ENCODE peak calls at places on chromosome 20, in four cellular contexts. S, O, G and I are unnamed samples.

GRCh38 chr20:48153523-48153922 is 368.2 kb upstream of the SULF2 start:
- DNase-seq in G (no peak), S (no peak), O (no peak), I (no peak)

GRCh38 chr20:43749734-43750294 is 23.0 kb upstream of the GTSF1L start:
- DNase-seq in O (peak; percentile 85), G (peak; percentile 48), S (peak; percentile 44), I (peak; percentile 93)

GRCh38 chr20:4483961-4484360 is 237.7 kb upstream of the PRND start:
- DNase-seq in S (no peak), O (no peak), G (no peak), I (no peak)

GRCh38 chr20:20017852-20018245 is 687 bp downstream of the NAA20 start:
- DNase-seq in O (peak; percentile 8), G (peak; percentile 40), S (peak; percentile 18), I (no peak)

GRCh38 chr20:3857405-3857804 is 10.8 kb downstream of the MAVS start:
- DNase-seq in O (no peak), S (no peak), G (no peak), I (no peak)

GRCh38 chr20:19022791-19023448 is 189.5 kb upstream of the SLC24A3 start:
- DNase-seq in O (no peak), G (no peak), S (no peak), I (no peak)

GRCh38 chr20:399182-399707 is 8.9 kb upstream of the RBCK1 start:
- DNase-seq in S (no peak), G (no peak), O (no peak), I (no peak)

GRCh38 chr20:11492846-11493245 is 424.8 kb upstream of the BTBD3 start:
- DNase-seq in G (no peak), S (no peak), O (no peak), I (no peak)

GRCh38 chr20:53841741-53842140 is 228.7 kb downstream of the BCAS1 start:
- DNase-seq in G (no peak), O (no peak), S (no peak), I (no peak)

GRCh38 chr20:63102720-63103375 is 96.1 kb upstream of the BHLHE23 start:
- DNase-seq in G (no peak), S (peak; percentile 67), O (no peak), I (peak; percentile 40)

GRCh38 chr20:35947489-35947888 is 6.8 kb downstream of the SCAND1 start:
- DNase-seq in O (peak; percentile 20), G (peak; percentile 69), S (peak; percentile 68), I (peak; percentile 67)

GRCh38 chr20:56924316-56924975 is 295.3 kb downstream of the TFAP2C start:
- DNase-seq in G (no peak), S (no peak), O (no peak), I (no peak)

GRCh38 chr20:434221-434620 is 26.1 kb downstream of the RBCK1 start:
- DNase-seq in G (no peak), O (no peak), S (no peak), I (peak; percentile 70)

GRCh38 chr20:10357061-10357708 is 76.8 kb downstream of the MKKS start:
- DNase-seq in S (peak; percentile 30), G (no peak), O (no peak), I (no peak)

GRCh38 chr20:62918830-62919229 is 7.5 kb downstream of the DIDO1 start:
- DNase-seq in S (no peak), G (no peak), O (no peak), I (peak; percentile 9)

GRCh38 chr20:4850960-4851359 is 129.3 kb downstream of the PRND start:
- DNase-seq in G (no peak), S (no peak), O (no peak), I (no peak)

GRCh38 chr20:43189614-43190331 is at the start of gene PTPRT:
- DNase-seq in O (no peak), G (no peak), S (no peak), I (peak; percentile 41)

GRCh38 chr20:60057866-60058807 is 99.9 kb downstream of the CDH26 start:
- DNase-seq in O (peak; percentile 12), S (no peak), G (no peak), I (peak; percentile 34)

GRCh38 chr20:13430346-13431002 is 208.3 kb downstream of the TASP1 start:
- DNase-seq in G (peak; percentile 92), S (peak; percentile 35), O (no peak), I (no peak)

GRCh38 chr20:25271486-25272222 is 23.8 kb downstream of the PYGB start:
- DNase-seq in G (no peak), S (no peak), O (no peak), I (peak; percentile 2)

GRCh38 chr20:21520702-21521595 is 7.1 kb upstream of the NKX2-2 start:
- DNase-seq in O (no peak), S (no peak), G (no peak), I (peak; percentile 70)

GRCh38 chr20:25991756-25992130 is 295.1 kb upstream of the ZNF337 start:
- DNase-seq in O (no peak), S (no peak), G (no peak), I (no peak)

GRCh38 chr20:52619101-52619500 is 353.1 kb upstream of the TSHZ2 start:
- DNase-seq in G (no peak), S (no peak), O (no peak), I (no peak)

GRCh38 chr20:52621401-52621800 is 350.8 kb upstream of the TSHZ2 start:
- DNase-seq in G (no peak), O (no peak), S (no peak), I (no peak)

GRCh38 chr20:52622086-52622485 is 350.1 kb upstream of the TSHZ2 start:
- DNase-seq in O (no peak), S (no peak), G (no peak), I (no peak)

GRCh38 chr20:52619671-52620070 is 352.5 kb upstream of the TSHZ2 start:
- DNase-seq in G (no peak), S (no peak), O (no peak), I (no peak)

DNA sequence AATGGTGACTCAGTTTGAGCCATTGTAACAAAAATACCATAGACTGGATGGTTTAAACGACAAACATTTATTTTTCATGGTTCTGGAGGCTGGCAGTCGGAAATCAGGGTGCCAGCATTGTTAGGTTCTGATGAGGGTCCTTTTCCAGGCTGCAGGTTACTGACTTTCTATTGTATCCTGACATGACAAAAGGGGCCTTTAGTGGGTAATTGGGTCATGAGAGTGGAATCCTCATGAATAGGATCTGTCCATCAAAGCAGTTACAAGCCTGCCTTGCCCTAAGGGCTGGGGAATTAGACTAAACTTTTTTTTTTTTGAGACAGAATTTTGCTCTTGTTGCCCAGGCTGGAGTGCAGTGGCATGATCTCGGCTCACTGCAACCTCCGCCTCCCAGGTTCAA is 347.9 kb upstream of the TSHZ2 start:
- DNase-seq in S (no peak), G (no peak), O (no peak), I (no peak)
- TF ChIP-seq NR3C1 in S (no peak), G (no peak), O (no peak), I (no peak)

GRCh38 chr20:39291301-39291700 is 329.2 kb downstream of the DHX35 start:
- DNase-seq in O (no peak), S (no peak), G (no peak), I (no peak)
- TF ChIP-seq NR3C1 in O (no peak), S (no peak), G (no peak), I (no peak)

GRCh38 chr20:23680151-23680550 is 8.7 kb downstream of the CST4 start:
- DNase-seq in O (no peak), G (no peak), S (no peak), I (no peak)

GRCh38 chr20:23683807-23684206 is 5.0 kb downstream of the CST4 start:
- DNase-seq in O (no peak), S (no peak), G (no peak), I (no peak)

GRCh38 chr20:23684261-23684660 is 4.6 kb downstream of the CST4 start:
- DNase-seq in G (no peak), S (no peak), O (no peak), I (no peak)

GRCh38 chr20:23683281-23683680 is 5.6 kb downstream of the CST4 start:
- DNase-seq in O (no peak), S (no peak), G (no peak), I (no peak)

DNA sequence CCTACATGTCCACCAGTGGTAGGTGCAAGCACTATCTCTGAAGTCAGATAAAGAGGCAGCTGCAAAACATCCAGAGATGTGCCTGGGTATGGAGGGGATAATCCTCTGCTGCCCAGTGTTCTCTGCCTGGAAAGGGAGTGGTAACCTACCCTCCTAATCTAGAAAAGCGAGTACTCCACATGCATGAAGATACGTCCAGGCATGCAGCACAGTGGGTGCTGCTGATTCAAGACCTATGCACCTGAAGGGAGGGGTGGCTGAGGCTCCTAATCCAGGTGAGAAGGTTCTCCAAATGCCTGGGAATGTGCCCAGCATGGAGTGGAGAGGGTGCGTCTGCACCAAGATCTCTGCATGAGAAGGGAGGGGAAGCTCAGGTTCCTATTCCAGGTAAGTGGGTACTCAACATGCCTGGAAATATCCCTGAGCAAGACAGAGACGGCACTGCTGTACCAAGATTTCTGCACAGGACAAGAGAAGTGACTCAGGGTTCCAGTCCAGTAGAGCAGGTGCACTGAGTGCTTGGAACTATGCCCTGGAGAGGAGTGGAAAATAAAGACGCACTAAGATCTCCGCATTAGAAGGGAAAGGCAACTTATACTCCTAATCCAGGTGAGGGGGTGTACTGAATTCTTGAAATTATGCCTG is 9.3 kb downstream of the CST4 start:
- DNase-seq in G (no peak), S (no peak), O (no peak), I (no peak)
- TF ChIP-seq NR3C1 in G (no peak), S (no peak), O (no peak), I (no peak)

GRCh38 chr20:2703716-2704475 is 11.3 kb downstream of the EBF4 start:
- DNase-seq in S (no peak), G (no peak), O (no peak), I (no peak)

GRCh38 chr20:2700913-2701620 is 8.5 kb downstream of the EBF4 start:
- DNase-seq in G (no peak), O (no peak), S (no peak), I (no peak)

GRCh38 chr20:2698912-2699311 is 6.3 kb downstream of the EBF4 start:
- DNase-seq in O (no peak), S (no peak), G (no peak), I (no peak)

GRCh38 chr20:2699775-2700413 is 7.3 kb downstream of the EBF4 start:
- DNase-seq in O (no peak), G (no peak), S (no peak), I (no peak)

GRCh38 chr20:2701671-2702081 is 9.1 kb downstream of the EBF4 start:
- DNase-seq in G (no peak), O (no peak), S (no peak), I (peak; percentile 76)
- TF ChIP-seq NR3C1 in G (no peak), O (no peak), S (no peak), I (no peak)